ENCODE peak calls at places on chromosomes 12 and 14, in seven cellular contexts. K is breast epithelium; H is LoVo; P is myocyte; G is HEK293T; C is stimulated activated CD8-positive, alpha-beta memory T cell treated with anti-CD3 and anti-CD28 coated beads, Interleukin-12 subunit alpha, Interleukin-12 subunit beta, amount 100 ng/mL, for 4 hours; F is CD8-positive, alpha-beta memory T cell. I is an unnamed sample.
A peak's percentile ranks its signal among the peaks of the same experiment; 100 is the strongest.

GRCh38 chr14:105919458-105920150 is 393.2 kb downstream of the TMEM121 start:
- DNase-seq in C (no peak), H (no peak), G (no peak), K (peak; percentile 41), F (no peak), P (no peak), I (no peak)

GRCh38 chr12:28460420-28461130 is 270.3 kb downstream of the CCDC91 start:
- DNase-seq in F (no peak), K (no peak), C (no peak), P (no peak), G (no peak), H (no peak), I (no peak)

GRCh38 chr12:9745191-9745590 is 12.3 kb upstream of the CLECL1 start:
- DNase-seq in G (no peak), C (no peak), H (no peak), F (no peak), P (no peak), K (no peak), I (no peak)

GRCh38 chr12:93921511-93921910 is 226.9 kb upstream of the PLXNC1 start:
- DNase-seq in K (no peak), P (no peak), C (no peak), G (no peak), F (no peak), H (no peak), I (no peak)

GRCh38 chr12:48000878-48001321 is 3.4 kb downstream of the COL2A1 start:
- DNase-seq in C (no peak), H (peak; percentile 28), F (no peak), G (peak; percentile 73), P (peak; percentile 13), K (peak; percentile 52), I (peak; percentile 16)

GRCh38 chr14:58866386-58866785 is 228.6 kb downstream of the DACT1 start:
- DNase-seq in C (no peak), H (peak; percentile 16), P (peak; percentile 50), F (no peak), G (no peak), K (no peak), I (no peak)

GRCh38 chr14:69484444-69485113 is at the start of gene PLEKHD1:
- DNase-seq in P (peak; percentile 44), C (no peak), K (no peak), H (no peak), F (no peak), G (no peak), I (peak; percentile 55)

GRCh38 chr14:35533357-35534129 is 421 bp upstream of the INSM2 start:
- DNase-seq in H (peak; percentile 31), K (no peak), P (peak; percentile 67), C (peak; percentile 33), F (peak; percentile 4), G (peak; percentile 84), I (peak; percentile 69)

GRCh38 chr14:93536945-93537344 is 106.2 kb downstream of the UNC79 start:
- DNase-seq in F (no peak), C (no peak), P (no peak), G (peak; percentile 6), H (no peak), K (no peak), I (peak; percentile 4)

GRCh38 chr12:131101006-131101405 is 147.3 kb downstream of the ADGRD1 start:
- DNase-seq in C (no peak), H (no peak), G (no peak), F (no peak), K (peak; percentile 12), P (no peak), I (no peak)

GRCh38 chr14:102805941-102806340 is 28.7 kb downstream of the TRAF3 start:
- DNase-seq in P (no peak), G (no peak), H (no peak), C (no peak), F (no peak), K (no peak), I (no peak)

GRCh38 chr14:103716899-103717411 is 1.3 kb downstream of the ZFYVE21 start:
- DNase-seq in K (no peak), P (no peak), H (no peak), C (no peak), F (no peak), G (no peak), I (no peak)

GRCh38 chr14:104551851-104552737 is 27.5 kb upstream of the C14orf180 start:
- DNase-seq in C (no peak), F (no peak), K (peak; percentile 49), H (no peak), G (no peak), P (no peak), I (no peak)

GRCh38 chr12:102061096-102061555 is 665 bp downstream of the WASHC3 start:
- DNase-seq in G (no peak), C (no peak), H (no peak), P (no peak), F (no peak), K (no peak), I (no peak)

GRCh38 chr12:55132816-55133215 is 6.6 kb downstream of the OR9K2 start:
- DNase-seq in K (no peak), F (no peak), C (no peak), H (no peak), G (no peak), P (no peak), I (no peak)

GRCh38 chr14:91774138-91775096 is 42.5 kb upstream of the CATSPERB start:
- DNase-seq in K (no peak), P (no peak), C (no peak), H (no peak), G (no peak), F (no peak), I (no peak)

GRCh38 chr14:59123526-59123925 is 64.9 kb upstream of the DAAM1 start:
- DNase-seq in C (no peak), H (no peak), K (no peak), P (no peak), G (no peak), F (no peak), I (no peak)

GRCh38 chr14:90721619-90722305 is 94.5 kb downstream of the TTC7B start:
- DNase-seq in K (no peak), F (no peak), H (no peak), P (peak; percentile 92), C (no peak), G (no peak), I (no peak)

GRCh38 chr14:61461808-61462275 is 140.5 kb downstream of the PRKCH start:
- DNase-seq in G (peak; percentile 67), P (peak; percentile 85), H (peak; percentile 66), F (no peak), C (no peak), K (no peak), I (peak; percentile 43)

GRCh38 chr12:95880895-95881294 is 22.1 kb downstream of the SNRPF start:
- DNase-seq in H (no peak), C (no peak), K (no peak), G (no peak), P (no peak), F (no peak), I (no peak)

GRCh38 chr12:125124320-125124966 is 59.2 kb downstream of the AACS start:
- DNase-seq in F (no peak), H (no peak), P (no peak), G (no peak), C (no peak), K (no peak), I (no peak)

GRCh38 chr14:97298331-97298730 is 501.1 kb downstream of the VRK1 start:
- DNase-seq in P (no peak), F (no peak), C (no peak), K (no peak), H (no peak), G (peak; percentile 50), I (peak; percentile 41)

GRCh38 chr12:50614167-50614762 is 109.5 kb downstream of the DIP2B start:
- DNase-seq in F (no peak), H (no peak), K (no peak), C (no peak), P (peak; percentile 45), G (no peak), I (peak; percentile 29)

GRCh38 chr12:46472893-46473633 is 100.5 kb upstream of the SLC38A2 start:
- DNase-seq in G (no peak), F (no peak), C (no peak), K (no peak), H (peak; percentile 79), P (peak; percentile 79), I (no peak)

GRCh38 chr14:35378638-35379568 is 25.6 kb downstream of the NFKBIA start:
- DNase-seq in F (no peak), C (no peak), H (no peak), G (no peak), K (no peak), P (no peak), I (no peak)

GRCh38 chr12:72089678-72090077 is 151.0 kb downstream of the TPH2 start:
- DNase-seq in H (no peak), C (no peak), G (no peak), K (no peak), F (no peak), P (no peak), I (no peak)

GRCh38 chr12:86727151-86727550 is 471.0 kb upstream of the MGAT4C start:
- DNase-seq in G (peak; percentile 7), P (no peak), F (no peak), C (no peak), K (no peak), H (no peak), I (no peak)

GRCh38 chr12:56839489-56840442 is 76.6 kb downstream of the HSD17B6 start:
- DNase-seq in G (peak; percentile 54), K (no peak), H (peak; percentile 56), F (no peak), P (peak; percentile 79), C (peak; percentile 2), I (peak; percentile 70)

GRCh38 chr12:10115890-10116289 is 14.1 kb downstream of the CLEC7A start:
- DNase-seq in C (no peak), P (no peak), G (no peak), F (no peak), H (no peak), K (no peak), I (no peak)

GRCh38 chr14:105075364-105076295 is 10.4 kb upstream of the GPR132 start:
- DNase-seq in P (peak; percentile 80), C (no peak), F (no peak), K (no peak), G (no peak), H (no peak), I (peak; percentile 89)

GRCh38 chr12:53575502-53576264 is 50.5 kb downstream of the ATF7 start:
- DNase-seq in H (no peak), P (no peak), G (no peak), K (no peak), C (no peak), F (no peak), I (peak; percentile 24)

GRCh38 chr12:23415180-23415579 is 534.3 kb downstream of the SOX5 start:
- DNase-seq in F (no peak), H (no peak), K (no peak), P (no peak), G (no peak), C (no peak), I (no peak)

GRCh38 chr12:32377344-32378000 is 21.9 kb upstream of the FGD4 start:
- DNase-seq in C (no peak), P (peak; percentile 10), G (no peak), H (no peak), F (no peak), K (no peak), I (no peak)

GRCh38 chr14:78340250-78340649 is 170.1 kb downstream of the NRXN3 start:
- DNase-seq in K (no peak), H (no peak), C (no peak), F (no peak), P (no peak), G (no peak), I (no peak)

GRCh38 chr12:11689591-11690158 is 40.2 kb downstream of the ETV6 start:
- DNase-seq in H (no peak), K (no peak), C (no peak), F (no peak), G (no peak), P (no peak), I (no peak)

I was measured in K562.